ENCODE peak calls at places on chromosomes 2 and 18, in five cellular contexts. G is keratinocyte, A is cardiac muscle cell, T is Calu3, N is breast epithelium. Z is an unnamed sample.

GRCh38 chr2:54641988-54642387 is 81.5 kb upstream of the EML6 start:
- DNase-seq in A (no peak), T (no peak), G (no peak), N (no peak), Z (no peak)

GRCh38 chr2:207734264-207734635 is 22.8 kb downstream of the CCNYL1 start:
- DNase-seq in N (no peak), G (no peak), T (no peak), A (peak), Z (no peak)

GRCh38 chr2:174844295-174844708 is 80.0 kb upstream of the CHRNA1 start:
- DNase-seq in N (no peak), G (no peak), A (no peak), T (no peak), Z (no peak)

GRCh38 chr2:232886176-232886575 is 16.1 kb downstream of the SNORC start:
- DNase-seq in N (no peak), G (no peak), T (no peak), A (no peak), Z (no peak)

GRCh38 chr2:207251573-207252192 is 85.9 kb upstream of the KLF7 start:
- DNase-seq in N (no peak), T (no peak), A (no peak), G (no peak), Z (no peak)

GRCh38 chr2:237473474-237474453 is 13.3 kb upstream of the MLPH start:
- DNase-seq in G (no peak), A (peak), T (no peak), N (peak), Z (no peak)

GRCh38 chr2:126886201-126886905 is 12.3 kb upstream of the TEX51 start:
- DNase-seq in N (peak), G (no peak), T (no peak), A (peak), Z (no peak)

GRCh38 chr2:106562826-106563594 is 75.8 kb downstream of the CD8B2 start:
- DNase-seq in A (peak), G (no peak), N (no peak), T (peak), Z (no peak)

GRCh38 chr2:124753842-124754241 is 728.8 kb downstream of the CNTNAP5 start:
- DNase-seq in A (no peak), G (no peak), N (no peak), T (no peak), Z (no peak)

DNA sequence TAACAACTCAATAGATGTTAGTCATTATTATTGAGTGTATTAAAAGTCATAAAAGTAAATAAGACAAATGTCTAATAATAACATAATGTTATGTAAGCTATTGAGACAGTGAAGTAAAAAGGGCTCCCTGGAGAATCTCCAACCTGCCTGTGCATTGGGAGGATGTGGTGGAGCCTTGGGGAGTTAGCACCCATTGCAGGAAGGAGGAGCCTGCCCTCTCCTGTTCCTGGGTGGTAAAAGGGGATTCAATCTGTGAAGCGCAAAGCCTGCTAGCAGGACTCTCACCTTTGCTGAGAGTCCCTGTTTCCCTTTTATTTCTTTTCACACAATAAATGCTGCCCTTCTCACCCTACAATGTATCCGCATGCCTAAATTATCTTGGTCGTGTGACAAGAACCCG is 206.1 kb downstream of the RAB3GAP1 start:
- DNase-seq in N (no peak), T (no peak), G (no peak), A (no peak), Z (no peak)
- TF ChIP-seq CTCF in N (no peak), T (no peak), G (no peak), A (no peak), Z (no peak)

GRCh38 chr2:98935777-98936132 is 270 bp downstream of the CRACDL start:
- DNase-seq in N (no peak), A (no peak), T (no peak), G (no peak), Z (no peak)

GRCh38 chr2:98937906-98938305 is 1.9 kb upstream of the CRACDL start:
- DNase-seq in N (no peak), A (no peak), T (no peak), G (no peak), Z (no peak)

GRCh38 chr2:98936917-98937351 is 909 bp upstream of the CRACDL start:
- DNase-seq in N (no peak), G (no peak), A (no peak), T (no peak), Z (no peak)

GRCh38 chr2:98935111-98935770 is 784 bp downstream of the CRACDL start:
- DNase-seq in G (no peak), N (no peak), T (no peak), A (no peak), Z (no peak)

GRCh38 chr2:98936133-98936916 is at the start of gene CRACDL:
- DNase-seq in T (peak), G (no peak), N (no peak), A (peak), Z (peak)
- TF ChIP-seq CTCF in T (no peak), G (no peak), N (no peak), A (no peak), Z (no peak)

GRCh38 chr18:76806301-76806700 is 16.1 kb upstream of the ZNF236 start:
- DNase-seq in T (no peak), G (peak), N (no peak), A (no peak), Z (no peak)

GRCh38 chr18:76803814-76804213 is 18.5 kb upstream of the ZNF236 start:
- DNase-seq in N (no peak), T (peak), A (peak), G (no peak), Z (peak)

GRCh38 chr18:76808561-76808960 is 13.8 kb upstream of the ZNF236 start:
- DNase-seq in T (no peak), N (no peak), A (no peak), G (no peak), Z (no peak)

GRCh38 chr18:76803413-76803812 is 18.9 kb upstream of the ZNF236 start:
- DNase-seq in A (no peak), N (no peak), T (no peak), G (no peak), Z (no peak)

DNA sequence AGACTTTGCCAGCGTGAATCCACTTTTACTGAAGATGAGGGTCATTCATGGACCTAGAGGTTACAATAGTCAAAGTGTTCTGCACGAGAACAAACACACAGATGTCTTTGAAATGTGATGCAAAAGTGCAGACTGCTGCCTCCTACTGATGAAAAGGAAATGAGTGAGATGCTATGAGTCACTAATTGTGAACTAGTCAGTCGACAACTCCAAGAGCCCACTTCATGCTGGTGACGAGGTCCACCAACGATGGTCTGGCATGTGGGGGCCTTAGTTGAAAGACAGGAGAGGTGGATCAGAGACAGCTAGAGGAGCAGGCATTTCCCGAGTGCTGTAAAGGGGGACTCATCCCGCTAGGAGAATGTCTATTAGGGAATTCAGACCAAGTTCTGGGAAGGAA is 17.1 kb upstream of the ZNF236 start:
- DNase-seq in G (no peak), T (no peak), N (no peak), A (peak), Z (no peak)
- TF ChIP-seq CTCF in G (peak), T (no peak), N (no peak), A (peak), Z (no peak)

GRCh38 chr2:161005170-161005569 is 155.1 kb upstream of the TANK start:
- DNase-seq in G (no peak), A (no peak), N (no peak), T (no peak), Z (no peak)

GRCh38 chr2:161008311-161008710 is 151.9 kb upstream of the TANK start:
- DNase-seq in G (no peak), N (no peak), T (no peak), A (no peak), Z (no peak)

DNA sequence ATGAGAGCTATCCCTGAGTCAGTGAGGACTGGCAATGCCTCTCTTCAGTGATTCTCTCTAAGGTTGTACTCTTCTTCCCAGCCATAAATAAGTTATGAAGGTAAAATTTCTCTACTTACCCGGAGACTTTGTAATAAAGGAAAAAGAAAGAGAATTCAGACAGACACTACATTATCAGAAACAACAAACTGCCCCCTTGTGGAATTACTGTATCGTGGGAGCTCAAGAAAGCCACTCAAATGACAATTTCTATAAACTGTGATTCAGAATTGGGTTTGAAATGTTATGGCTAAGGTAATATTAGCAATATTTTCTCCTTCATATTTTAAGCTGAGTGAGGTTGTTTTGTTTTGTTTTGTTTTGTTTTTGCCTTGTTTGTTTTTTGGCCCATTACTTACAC is 155.8 kb upstream of the TANK start:
- DNase-seq in N (no peak), A (peak), T (no peak), G (no peak), Z (no peak)
- TF ChIP-seq CTCF in N (no peak), A (peak), T (peak), G (peak), Z (no peak)

GRCh38 chr2:161570424-161571050 is 53.7 kb upstream of the SLC4A10 start:
- DNase-seq in N (no peak), G (no peak), A (no peak), T (no peak), Z (no peak)
- TF ChIP-seq CTCF in N (no peak), G (no peak), A (no peak), T (peak), Z (no peak)

GRCh38 chr2:128731994-128732650 is 413.5 kb upstream of the HS6ST1 start:
- DNase-seq in A (no peak), T (no peak), N (no peak), G (no peak), Z (no peak)
- TF ChIP-seq CTCF in A (no peak), T (no peak), N (no peak), G (no peak), Z (no peak)

DNA sequence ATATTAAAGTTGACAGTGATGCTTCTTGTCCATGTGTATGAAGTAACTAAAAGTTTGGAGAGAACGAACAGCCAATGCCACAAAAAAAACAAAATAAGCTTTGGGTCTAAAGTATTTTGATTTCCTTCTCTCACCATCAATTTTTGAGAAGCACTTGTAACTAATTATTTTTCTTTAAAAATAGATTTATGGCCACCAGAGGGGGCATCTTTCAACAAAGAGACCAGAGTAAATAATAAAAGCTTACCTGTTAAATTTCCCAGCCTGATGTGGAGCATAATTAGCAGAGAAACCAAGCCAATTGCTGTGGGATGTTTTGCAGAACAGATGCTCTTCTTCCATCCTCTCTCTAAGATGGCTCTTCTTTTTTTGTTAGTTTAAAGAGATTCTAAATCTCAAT is 29.0 kb downstream of the LINC00305 start:
- DNase-seq in G (no peak), A (no peak), T (no peak), N (no peak), Z (no peak)
- TF ChIP-seq CTCF in G (no peak), A (peak), T (peak), N (no peak), Z (no peak)

GRCh38 chr18:52694804-52695203 is 354.8 kb downstream of the DCC start:
- DNase-seq in T (peak), N (no peak), G (no peak), A (peak), Z (no peak)
- TF ChIP-seq CTCF in T (no peak), N (no peak), G (no peak), A (peak), Z (no peak)

Z was measured in activated B cell treated with CpG ODN at 0.5 μM for 24 hours.